ENCODE peak calls at places on chromosomes 7 and 10, in seven cellular contexts. One of them, this sample, is unnamed.

GRCh38 chr10:116801658-116802057 is 47.6 kb upstream of the ENO4 start:
- DNase-seq in tibial artery: no peak
- DNase-seq in hepatocyte: no peak
- DNase-seq in HCT116: no peak
- DNase-seq in WERI-Rb-1: no peak
- DNase-seq in heart left ventricle: no peak
- DNase-seq in K562: no peak
- DNase-seq in this sample: no peak

GRCh38 chr7:81776159-81776558 is 6.3 kb upstream of the HGF start:
- DNase-seq in tibial artery: no peak
- DNase-seq in hepatocyte: no peak
- DNase-seq in K562: no peak
- DNase-seq in HCT116: no peak
- DNase-seq in heart left ventricle: no peak
- DNase-seq in WERI-Rb-1: no peak
- DNase-seq in this sample: peak; percentile 47

GRCh38 chr10:89165923-89166322 is 41.2 kb downstream of the CH25H start:
- DNase-seq in WERI-Rb-1: no peak
- DNase-seq in tibial artery: no peak
- DNase-seq in K562: no peak
- DNase-seq in HCT116: no peak
- DNase-seq in hepatocyte: no peak
- DNase-seq in heart left ventricle: no peak
- DNase-seq in this sample: no peak

GRCh38 chr7:139777948-139778841 is at the start of gene HIPK2:
- DNase-seq in K562: peak; percentile 90
- DNase-seq in hepatocyte: peak; percentile 91
- DNase-seq in HCT116: no peak
- DNase-seq in tibial artery: peak; percentile 75
- DNase-seq in WERI-Rb-1: peak; percentile 87
- DNase-seq in heart left ventricle: peak; percentile 87
- DNase-seq in this sample: peak; percentile 90

GRCh38 chr10:35639651-35640311 is 2.3 kb downstream of the FZD8 start:
- DNase-seq in tibial artery: peak; percentile 37
- DNase-seq in hepatocyte: peak; percentile 59
- DNase-seq in WERI-Rb-1: peak; percentile 19
- DNase-seq in heart left ventricle: peak; percentile 28
- DNase-seq in HCT116: no peak
- DNase-seq in K562: no peak
- DNase-seq in this sample: peak; percentile 36

GRCh38 chr10:49243610-49244283 is 55.2 kb upstream of the C10orf71 start:
- DNase-seq in tibial artery: no peak
- DNase-seq in K562: no peak
- DNase-seq in WERI-Rb-1: no peak
- DNase-seq in hepatocyte: no peak
- DNase-seq in heart left ventricle: no peak
- DNase-seq in HCT116: no peak
- DNase-seq in this sample: no peak

GRCh38 chr7:150947761-150948680 is 30.1 kb downstream of the KCNH2 start:
- DNase-seq in K562: peak; percentile 57
- DNase-seq in WERI-Rb-1: no peak
- DNase-seq in hepatocyte: no peak
- DNase-seq in heart left ventricle: peak; percentile 13
- DNase-seq in HCT116: no peak
- DNase-seq in tibial artery: peak; percentile 8
- DNase-seq in this sample: no peak

GRCh38 chr7:48594349-48594748 is 330.0 kb upstream of the CDC14C start:
- DNase-seq in K562: no peak
- DNase-seq in HCT116: no peak
- DNase-seq in hepatocyte: no peak
- DNase-seq in heart left ventricle: no peak
- DNase-seq in WERI-Rb-1: no peak
- DNase-seq in tibial artery: no peak
- DNase-seq in this sample: peak; percentile 2

GRCh38 chr10:58326967-58327381 is 7.8 kb upstream of the UBE2D1 start:
- DNase-seq in hepatocyte: no peak
- DNase-seq in HCT116: no peak
- DNase-seq in WERI-Rb-1: no peak
- DNase-seq in K562: no peak
- DNase-seq in heart left ventricle: peak; percentile 41
- DNase-seq in tibial artery: peak; percentile 47
- DNase-seq in this sample: no peak

GRCh38 chr10:132637477-132638129 is 100.0 kb downstream of the INPP5A start:
- DNase-seq in hepatocyte: peak; percentile 66
- DNase-seq in K562: peak; percentile 47
- DNase-seq in WERI-Rb-1: peak; percentile 26
- DNase-seq in heart left ventricle: peak; percentile 23
- DNase-seq in HCT116: peak; percentile 7
- DNase-seq in tibial artery: no peak
- DNase-seq in this sample: peak; percentile 74

DNA sequence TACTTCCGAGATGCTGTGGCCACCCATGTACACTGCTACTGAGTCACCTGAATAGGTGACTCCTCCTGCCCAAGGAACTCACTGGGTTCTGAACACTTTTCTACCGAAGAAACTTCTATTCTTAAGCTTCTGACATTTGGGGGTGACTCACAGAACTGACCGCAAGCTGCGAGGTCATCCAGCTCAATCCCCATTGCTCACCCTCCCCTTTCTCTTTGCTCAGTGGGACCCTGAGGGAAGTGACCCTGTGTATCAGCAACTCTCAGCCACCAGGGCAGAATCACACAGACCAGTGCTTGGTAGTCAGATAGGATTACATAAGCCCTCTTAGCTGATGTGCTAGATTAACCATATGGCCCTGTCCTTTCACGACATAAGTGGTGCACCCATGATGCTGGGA is 46.3 kb downstream of the INSYN2A start:
- DNase-seq in hepatocyte: no peak
- DNase-seq in K562: no peak
- DNase-seq in HCT116: peak; percentile 27
- DNase-seq in tibial artery: no peak
- DNase-seq in heart left ventricle: no peak
- DNase-seq in WERI-Rb-1: peak; percentile 75
- DNase-seq in this sample: no peak
- H3K27ac ChIP-seq in hepatocyte: no peak overlapping the region
- H3K27ac ChIP-seq in K562: no peak overlapping the region
- H3K27ac ChIP-seq in HCT116: no peak overlapping the region
- H3K27ac ChIP-seq in tibial artery: no peak overlapping the region
- H3K27ac ChIP-seq in heart left ventricle: no peak overlapping the region
- H3K27ac ChIP-seq in WERI-Rb-1: no peak overlapping the region
- H3K27ac ChIP-seq in this sample: no peak overlapping the region

GRCh38 chr7:93435791-93436190 is 138.7 kb downstream of the CALCR start:
- DNase-seq in HCT116: no peak
- DNase-seq in hepatocyte: no peak
- DNase-seq in K562: no peak
- DNase-seq in tibial artery: no peak
- DNase-seq in heart left ventricle: no peak
- DNase-seq in WERI-Rb-1: no peak
- DNase-seq in this sample: no peak
- TF ChIP-seq CTCF in HCT116: no peak
- TF ChIP-seq CTCF in hepatocyte: no peak
- TF ChIP-seq CTCF in K562: no peak
- TF ChIP-seq CTCF in tibial artery: no peak
- TF ChIP-seq CTCF in heart left ventricle: no peak
- TF ChIP-seq CTCF in WERI-Rb-1: no peak
- TF ChIP-seq CTCF in this sample: no peak

DNA sequence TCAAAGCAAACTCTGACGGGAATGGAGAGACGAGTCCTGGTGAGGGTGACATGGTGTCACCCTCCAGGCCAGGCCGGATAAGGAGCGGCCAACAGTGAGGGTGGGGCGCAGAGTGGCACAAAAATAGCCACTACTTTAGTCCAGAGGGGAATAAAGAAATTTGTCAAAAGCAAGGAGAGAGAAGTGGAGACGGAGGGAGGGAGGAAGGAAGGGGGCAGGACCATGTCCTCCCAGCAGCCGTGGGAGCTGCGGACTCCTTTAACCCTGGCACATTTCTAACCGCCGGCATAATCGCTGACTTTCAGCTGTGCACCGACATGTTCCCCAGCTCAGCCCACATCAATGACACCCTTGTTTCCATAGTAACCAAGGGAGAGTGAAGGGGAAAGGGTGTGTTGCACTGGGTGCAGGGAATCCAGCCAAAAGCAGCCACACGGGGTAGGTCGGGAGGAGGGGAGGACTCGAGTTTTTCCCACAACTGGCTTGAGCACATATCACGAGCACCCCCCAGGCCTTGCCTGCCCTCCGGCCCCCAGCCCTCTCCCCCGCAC is 29.8 kb downstream of the TRIM8 start:
- DNase-seq in hepatocyte: peak; percentile 52
- DNase-seq in tibial artery: peak; percentile 68
- DNase-seq in WERI-Rb-1: peak; percentile 60
- DNase-seq in heart left ventricle: peak; percentile 69
- DNase-seq in K562: peak; percentile 80
- DNase-seq in HCT116: no peak
- DNase-seq in this sample: peak; percentile 75
- H3K4me3 ChIP-seq in hepatocyte: no peak overlapping the region
- H3K4me3 ChIP-seq in tibial artery: peak overlapping the region; percentile 38
- H3K4me3 ChIP-seq in WERI-Rb-1: peak overlapping the region; percentile 17
- H3K4me3 ChIP-seq in heart left ventricle: peak overlapping the region; percentile 47
- H3K4me3 ChIP-seq in K562: peak overlapping the region; percentile 2
- H3K4me3 ChIP-seq in HCT116: no peak overlapping the region
- H3K4me3 ChIP-seq in this sample: no peak overlapping the region

GRCh38 chr10:114596793-114597192 is 61.3 kb downstream of the ABLIM1 start:
- DNase-seq in HCT116: no peak
- DNase-seq in hepatocyte: no peak
- DNase-seq in WERI-Rb-1: no peak
- DNase-seq in heart left ventricle: no peak
- DNase-seq in tibial artery: no peak
- DNase-seq in K562: no peak
- DNase-seq in this sample: no peak

GRCh38 chr10:114590983-114591382 is 67.1 kb downstream of the ABLIM1 start:
- DNase-seq in tibial artery: no peak
- DNase-seq in HCT116: no peak
- DNase-seq in WERI-Rb-1: no peak
- DNase-seq in K562: no peak
- DNase-seq in hepatocyte: no peak
- DNase-seq in heart left ventricle: no peak
- DNase-seq in this sample: no peak

GRCh38 chr10:114593816-114594468 is 64.1 kb downstream of the ABLIM1 start:
- DNase-seq in WERI-Rb-1: no peak
- DNase-seq in heart left ventricle: no peak
- DNase-seq in hepatocyte: no peak
- DNase-seq in HCT116: no peak
- DNase-seq in K562: no peak
- DNase-seq in tibial artery: no peak
- DNase-seq in this sample: no peak

DNA sequence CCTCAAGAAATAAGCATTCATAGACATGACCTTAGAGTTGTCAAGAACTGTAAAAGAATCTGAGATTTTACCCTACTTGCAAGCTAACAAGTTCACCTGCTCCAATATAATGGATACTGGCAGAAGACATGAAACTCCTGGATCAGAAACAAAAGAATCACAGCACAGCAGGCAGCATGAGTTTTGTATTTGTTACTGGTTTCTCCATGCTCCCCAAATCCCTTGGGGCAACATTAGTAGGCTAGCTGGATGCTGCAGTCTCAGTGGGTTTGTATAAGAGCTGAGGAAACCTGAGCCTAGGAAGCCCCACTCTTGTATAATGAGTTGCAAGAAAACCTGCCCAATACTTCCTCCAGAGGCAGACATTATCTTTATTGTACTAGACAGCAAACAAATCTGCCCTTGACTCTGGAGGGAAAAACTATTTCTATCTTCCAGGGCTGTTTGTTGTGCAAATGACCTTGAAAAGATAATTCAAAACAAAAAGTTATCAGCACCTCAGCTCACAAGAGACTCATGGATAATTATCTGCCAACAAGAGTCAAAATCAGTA is 64.8 kb downstream of the ABLIM1 start:
- DNase-seq in heart left ventricle: no peak
- DNase-seq in K562: no peak
- DNase-seq in HCT116: no peak
- DNase-seq in hepatocyte: peak; percentile 30
- DNase-seq in WERI-Rb-1: no peak
- DNase-seq in tibial artery: no peak
- DNase-seq in this sample: no peak
- H3K27ac ChIP-seq in heart left ventricle: no peak overlapping the region
- H3K27ac ChIP-seq in K562: no peak overlapping the region
- H3K27ac ChIP-seq in HCT116: no peak overlapping the region
- H3K27ac ChIP-seq in hepatocyte: peak overlapping the region; percentile 69
- H3K27ac ChIP-seq in WERI-Rb-1: no peak overlapping the region
- H3K27ac ChIP-seq in tibial artery: no peak overlapping the region
- H3K27ac ChIP-seq in this sample: no peak overlapping the region

DNA sequence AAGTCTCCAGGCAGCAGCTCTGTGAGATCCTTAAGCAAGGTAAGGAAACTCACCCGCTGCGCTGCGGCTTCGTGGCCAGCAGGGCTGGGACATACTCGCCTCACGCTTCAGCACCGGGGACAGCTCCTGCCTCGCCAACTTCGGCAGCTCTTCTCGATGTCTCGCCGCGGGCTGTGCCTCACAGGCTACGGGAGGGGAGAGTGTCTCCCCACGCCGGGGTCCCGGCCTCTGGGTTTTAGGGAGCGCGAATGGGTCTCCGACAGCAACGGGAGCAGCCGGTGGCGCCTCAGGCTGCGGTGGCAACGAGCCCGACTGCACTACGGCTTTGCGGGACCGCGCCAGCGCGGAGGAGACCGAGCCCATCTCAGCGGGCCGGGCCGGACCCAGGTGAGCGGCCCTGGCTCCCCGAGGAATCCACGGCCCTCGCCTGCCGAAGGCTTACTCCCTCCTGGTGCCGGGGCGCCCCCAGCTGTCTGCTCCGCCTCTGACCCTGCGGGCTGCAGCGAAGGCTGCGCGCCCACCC is 62.4 kb downstream of the LSM5 start:
- DNase-seq in K562: peak; percentile 85
- DNase-seq in tibial artery: peak; percentile 28
- DNase-seq in hepatocyte: peak; percentile 93
- DNase-seq in WERI-Rb-1: peak; percentile 77
- DNase-seq in HCT116: peak; percentile 21
- DNase-seq in heart left ventricle: peak; percentile 74
- DNase-seq in this sample: peak; percentile 89
- TF ChIP-seq CTCF in K562: peak; percentile 49
- TF ChIP-seq CTCF in tibial artery: no peak
- TF ChIP-seq CTCF in hepatocyte: peak; percentile 36
- TF ChIP-seq CTCF in WERI-Rb-1: peak; percentile 52
- TF ChIP-seq CTCF in HCT116: peak; percentile 42
- TF ChIP-seq CTCF in heart left ventricle: peak; percentile 20
- TF ChIP-seq CTCF in this sample: peak; percentile 46

GRCh38 chr10:30702860-30703259 is 73.3 kb upstream of the LYZL2 start:
- DNase-seq in K562: no peak
- DNase-seq in tibial artery: no peak
- DNase-seq in hepatocyte: no peak
- DNase-seq in HCT116: no peak
- DNase-seq in WERI-Rb-1: no peak
- DNase-seq in heart left ventricle: no peak
- DNase-seq in this sample: no peak
- H3K4me3 ChIP-seq in K562: no peak overlapping the region
- H3K4me3 ChIP-seq in tibial artery: no peak overlapping the region
- H3K4me3 ChIP-seq in hepatocyte: no peak overlapping the region
- H3K4me3 ChIP-seq in HCT116: no peak overlapping the region
- H3K4me3 ChIP-seq in WERI-Rb-1: no peak overlapping the region
- H3K4me3 ChIP-seq in heart left ventricle: no peak overlapping the region
- H3K4me3 ChIP-seq in this sample: no peak overlapping the region

DNA sequence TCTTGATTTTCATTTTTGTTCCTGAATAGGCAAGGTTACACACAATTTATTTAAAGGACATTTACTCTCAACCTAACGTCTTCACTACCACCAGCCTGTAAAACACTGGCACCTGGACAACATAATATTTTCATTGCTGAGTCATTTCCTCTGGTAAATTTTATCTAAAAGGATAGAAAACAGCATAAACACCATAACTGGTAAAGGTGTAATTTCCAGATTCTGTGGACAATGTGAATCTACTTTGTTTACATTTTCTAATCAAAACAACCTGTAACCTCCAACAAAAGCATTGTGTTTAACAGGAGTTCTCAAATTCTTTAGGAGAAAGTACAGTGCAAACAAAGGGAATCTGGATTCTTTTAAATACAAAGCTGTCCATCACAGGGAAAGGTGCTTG is 472.0 kb upstream of the AKR1E2 start:
- DNase-seq in tibial artery: no peak
- DNase-seq in hepatocyte: no peak
- DNase-seq in WERI-Rb-1: no peak
- DNase-seq in K562: no peak
- DNase-seq in heart left ventricle: no peak
- DNase-seq in HCT116: peak; percentile 26
- DNase-seq in this sample: no peak
- H3K27ac ChIP-seq in tibial artery: peak overlapping the region; percentile 57
- H3K27ac ChIP-seq in hepatocyte: peak overlapping the region; percentile 28
- H3K27ac ChIP-seq in WERI-Rb-1: no peak overlapping the region
- H3K27ac ChIP-seq in K562: no peak overlapping the region
- H3K27ac ChIP-seq in heart left ventricle: no peak overlapping the region
- H3K27ac ChIP-seq in HCT116: peak overlapping the region; percentile 64
- H3K27ac ChIP-seq in this sample: no peak overlapping the region

This sample was measured in cardiac muscle cell.